ENCODE peak calls at places on chromosomes 12 and 14, in eight cellular contexts. One of them, this sample, is unnamed.

GRCh38 chr12:108082506-108082905 is 46.6 kb upstream of the WSCD2 start:
- DNase-seq in H54: no peak
- DNase-seq in activated effector memory CD4-positive, alpha-beta T cell treated with anti-CD3 and anti-CD28 coated beads, Interleukin-2, amount 50 U/mL, for 16 hours: no peak
- DNase-seq in GM12865: no peak
- DNase-seq in ovary: no peak
- DNase-seq in adipocyte: no peak
- DNase-seq in activated CD4-positive, alpha-beta T cell treated with anti-CD3 and anti-CD28 coated beads for 24 hours: no peak
- DNase-seq in T-helper 2 cell: no peak
- DNase-seq in this sample: no peak

GRCh38 chr12:61282790-61283575 is 977.2 kb upstream of the USP15 start:
- DNase-seq in H54: no peak
- DNase-seq in activated effector memory CD4-positive, alpha-beta T cell treated with anti-CD3 and anti-CD28 coated beads, Interleukin-2, amount 50 U/mL, for 16 hours: no peak
- DNase-seq in GM12865: no peak
- DNase-seq in ovary: no peak
- DNase-seq in adipocyte: no peak
- DNase-seq in activated CD4-positive, alpha-beta T cell treated with anti-CD3 and anti-CD28 coated beads for 24 hours: no peak
- DNase-seq in T-helper 2 cell: no peak
- DNase-seq in this sample: no peak

GRCh38 chr12:106112094-106112822 is 26.5 kb downstream of the NUAK1 start:
- DNase-seq in H54: no peak
- DNase-seq in activated effector memory CD4-positive, alpha-beta T cell treated with anti-CD3 and anti-CD28 coated beads, Interleukin-2, amount 50 U/mL, for 16 hours: no peak
- DNase-seq in GM12865: no peak
- DNase-seq in ovary: no peak
- DNase-seq in adipocyte: peak
- DNase-seq in activated CD4-positive, alpha-beta T cell treated with anti-CD3 and anti-CD28 coated beads for 24 hours: no peak
- DNase-seq in T-helper 2 cell: no peak
- DNase-seq in this sample: no peak

GRCh38 chr12:105343836-105344235 is 13.3 kb downstream of the C12orf75 start:
- DNase-seq in H54: no peak
- DNase-seq in activated effector memory CD4-positive, alpha-beta T cell treated with anti-CD3 and anti-CD28 coated beads, Interleukin-2, amount 50 U/mL, for 16 hours: no peak
- DNase-seq in GM12865: no peak
- DNase-seq in ovary: no peak
- DNase-seq in adipocyte: no peak
- DNase-seq in activated CD4-positive, alpha-beta T cell treated with anti-CD3 and anti-CD28 coated beads for 24 hours: no peak
- DNase-seq in T-helper 2 cell: no peak
- DNase-seq in this sample: no peak

GRCh38 chr12:113056381-113056630 is 224 bp upstream of the DTX1 start:
- DNase-seq in H54: no peak
- DNase-seq in activated effector memory CD4-positive, alpha-beta T cell treated with anti-CD3 and anti-CD28 coated beads, Interleukin-2, amount 50 U/mL, for 16 hours: no peak
- DNase-seq in GM12865: no peak
- DNase-seq in ovary: no peak
- DNase-seq in adipocyte: no peak
- DNase-seq in activated CD4-positive, alpha-beta T cell treated with anti-CD3 and anti-CD28 coated beads for 24 hours: no peak
- DNase-seq in T-helper 2 cell: no peak
- DNase-seq in this sample: no peak

GRCh38 chr12:122836027-122836921 is 1.0 kb downstream of the HIP1R start:
- DNase-seq in H54: no peak
- DNase-seq in activated effector memory CD4-positive, alpha-beta T cell treated with anti-CD3 and anti-CD28 coated beads, Interleukin-2, amount 50 U/mL, for 16 hours: peak
- DNase-seq in GM12865: peak
- DNase-seq in ovary: no peak
- DNase-seq in adipocyte: peak
- DNase-seq in activated CD4-positive, alpha-beta T cell treated with anti-CD3 and anti-CD28 coated beads for 24 hours: no peak
- DNase-seq in T-helper 2 cell: peak
- DNase-seq in this sample: peak

GRCh38 chr12:54370218-54370730 is 6.0 kb upstream of the GPR84 start:
- DNase-seq in H54: peak
- DNase-seq in activated effector memory CD4-positive, alpha-beta T cell treated with anti-CD3 and anti-CD28 coated beads, Interleukin-2, amount 50 U/mL, for 16 hours: no peak
- DNase-seq in GM12865: peak
- DNase-seq in ovary: peak
- DNase-seq in adipocyte: peak
- DNase-seq in activated CD4-positive, alpha-beta T cell treated with anti-CD3 and anti-CD28 coated beads for 24 hours: no peak
- DNase-seq in T-helper 2 cell: no peak
- DNase-seq in this sample: peak

GRCh38 chr12:52280319-52280795 is 5.9 kb downstream of the KRT86 start:
- DNase-seq in H54: peak
- DNase-seq in activated effector memory CD4-positive, alpha-beta T cell treated with anti-CD3 and anti-CD28 coated beads, Interleukin-2, amount 50 U/mL, for 16 hours: no peak
- DNase-seq in GM12865: no peak
- DNase-seq in ovary: no peak
- DNase-seq in adipocyte: peak
- DNase-seq in activated CD4-positive, alpha-beta T cell treated with anti-CD3 and anti-CD28 coated beads for 24 hours: no peak
- DNase-seq in T-helper 2 cell: no peak
- DNase-seq in this sample: no peak

GRCh38 chr12:90253674-90254181 is 545.1 kb upstream of the ATP2B1 start:
- DNase-seq in H54: peak
- DNase-seq in activated effector memory CD4-positive, alpha-beta T cell treated with anti-CD3 and anti-CD28 coated beads, Interleukin-2, amount 50 U/mL, for 16 hours: peak
- DNase-seq in GM12865: peak
- DNase-seq in ovary: no peak
- DNase-seq in adipocyte: peak
- DNase-seq in activated CD4-positive, alpha-beta T cell treated with anti-CD3 and anti-CD28 coated beads for 24 hours: peak
- DNase-seq in T-helper 2 cell: peak
- DNase-seq in this sample: peak

GRCh38 chr12:80175307-80175930 is 76.1 kb downstream of the OTOGL start:
- DNase-seq in H54: no peak
- DNase-seq in activated effector memory CD4-positive, alpha-beta T cell treated with anti-CD3 and anti-CD28 coated beads, Interleukin-2, amount 50 U/mL, for 16 hours: no peak
- DNase-seq in GM12865: peak
- DNase-seq in ovary: no peak
- DNase-seq in adipocyte: no peak
- DNase-seq in activated CD4-positive, alpha-beta T cell treated with anti-CD3 and anti-CD28 coated beads for 24 hours: no peak
- DNase-seq in T-helper 2 cell: peak
- DNase-seq in this sample: no peak

GRCh38 chr12:3752096-3752709 is 706 bp downstream of the CRACR2A start:
- DNase-seq in H54: no peak
- DNase-seq in activated effector memory CD4-positive, alpha-beta T cell treated with anti-CD3 and anti-CD28 coated beads, Interleukin-2, amount 50 U/mL, for 16 hours: peak
- DNase-seq in GM12865: peak
- DNase-seq in ovary: peak
- DNase-seq in adipocyte: no peak
- DNase-seq in activated CD4-positive, alpha-beta T cell treated with anti-CD3 and anti-CD28 coated beads for 24 hours: peak
- DNase-seq in T-helper 2 cell: peak
- DNase-seq in this sample: peak

GRCh38 chr14:24079521-24080141 is 8.3 kb downstream of the CPNE6 start:
- DNase-seq in H54: no peak
- DNase-seq in activated effector memory CD4-positive, alpha-beta T cell treated with anti-CD3 and anti-CD28 coated beads, Interleukin-2, amount 50 U/mL, for 16 hours: no peak
- DNase-seq in GM12865: no peak
- DNase-seq in ovary: no peak
- DNase-seq in adipocyte: no peak
- DNase-seq in activated CD4-positive, alpha-beta T cell treated with anti-CD3 and anti-CD28 coated beads for 24 hours: no peak
- DNase-seq in T-helper 2 cell: no peak
- DNase-seq in this sample: no peak

GRCh38 chr12:89098390-89099102 is 253.8 kb downstream of the DUSP6 start:
- DNase-seq in H54: no peak
- DNase-seq in activated effector memory CD4-positive, alpha-beta T cell treated with anti-CD3 and anti-CD28 coated beads, Interleukin-2, amount 50 U/mL, for 16 hours: no peak
- DNase-seq in GM12865: peak
- DNase-seq in ovary: no peak
- DNase-seq in adipocyte: no peak
- DNase-seq in activated CD4-positive, alpha-beta T cell treated with anti-CD3 and anti-CD28 coated beads for 24 hours: no peak
- DNase-seq in T-helper 2 cell: no peak
- DNase-seq in this sample: peak